ENCODE peak calls at places on chromosomes 13 and 19, in four cellular contexts. Y is ascending aorta, I is OCI-LY7, J is lower leg skin. O is an unnamed sample.

GRCh38 chr19:19487077-19488040 is 28.0 kb downstream of the TSSK6 start:
- DNase-seq in J (no peak), Y (no peak), I (no peak), O (no peak)

GRCh38 chr13:60397693-60398437 is 845 bp downstream of the TDRD3 start:
- DNase-seq in Y (no peak), I (peak), J (peak), O (peak)

GRCh38 chr13:110182003-110182402 is 125.0 kb downstream of the COL4A1 start:
- DNase-seq in Y (no peak), J (no peak), I (no peak), O (no peak)

GRCh38 chr13:30307194-30307965 is at the start of gene KATNAL1:
- DNase-seq in J (peak), Y (peak), I (peak), O (peak)

GRCh38 chr19:41421314-41421713 is 5.9 kb downstream of the B3GNT8 start:
- DNase-seq in I (no peak), J (no peak), Y (no peak), O (no peak)

GRCh38 chr13:103639326-103639725 is 573.1 kb upstream of the SLC10A2 start:
- DNase-seq in Y (no peak), J (no peak), I (no peak), O (no peak)

GRCh38 chr13:62879071-62879470 is 1463.4 kb upstream of the PCDH20 start:
- DNase-seq in I (no peak), Y (no peak), J (no peak), O (no peak)

GRCh38 chr19:5978606-5979552 is 939 bp upstream of the RANBP3 start:
- DNase-seq in I (peak), J (no peak), Y (no peak), O (no peak)

GRCh38 chr13:44971656-44972595 is 17.3 kb downstream of the NUFIP1 start:
- DNase-seq in I (no peak), Y (no peak), J (no peak), O (no peak)

GRCh38 chr13:93416943-93417342 is 190.3 kb downstream of the GPC6 start:
- DNase-seq in I (no peak), Y (no peak), J (no peak), O (no peak)

GRCh38 chr19:10393137-10393536 is 10.2 kb downstream of the CDC37 start:
- DNase-seq in Y (no peak), I (no peak), J (no peak), O (no peak)

GRCh38 chr19:10390652-10391286 is 10.4 kb upstream of the TYK2 start:
- DNase-seq in J (peak), I (peak), Y (no peak), O (peak)

GRCh38 chr19:10392120-10392519 is 11.2 kb downstream of the CDC37 start:
- DNase-seq in J (no peak), Y (no peak), I (no peak), O (no peak)

GRCh38 chr19:10388957-10389356 is 8.6 kb upstream of the TYK2 start:
- DNase-seq in Y (no peak), J (peak), I (peak), O (peak)

GRCh38 chr19:10389863-10390262 is 9.5 kb upstream of the TYK2 start:
- DNase-seq in I (no peak), J (no peak), Y (no peak), O (no peak)
- TF ChIP-seq CTCF in I (peak), J (no peak), Y (no peak), O (no peak)

GRCh38 chr19:48890551-48890950 is 8.0 kb downstream of the TULP2 start:
- DNase-seq in J (no peak), Y (no peak), I (no peak), O (no peak)
- TF ChIP-seq CTCF in J (no peak), Y (no peak), I (no peak), O (no peak)

DNA sequence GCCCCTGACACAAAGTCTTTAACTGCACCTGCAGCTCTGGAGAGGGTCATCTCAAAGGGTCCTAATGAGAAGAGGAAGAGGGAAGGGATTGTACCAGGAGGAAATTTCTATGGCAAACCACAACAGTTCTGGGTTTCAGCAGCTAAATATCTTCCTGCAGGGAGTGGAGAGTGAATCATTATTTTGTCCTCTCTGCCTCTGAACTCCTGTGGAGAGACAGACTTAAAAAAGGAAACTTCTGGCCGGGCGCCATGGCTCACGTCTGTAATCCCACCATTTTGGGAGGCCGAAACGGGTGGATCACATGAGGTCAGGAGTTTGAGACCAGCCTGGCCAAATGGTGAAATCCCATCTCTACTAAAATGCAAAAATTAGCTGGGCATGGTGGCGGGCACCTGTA is 16.9 kb upstream of the C1QTNF9 start:
- DNase-seq in I (no peak), Y (no peak), J (no peak), O (no peak)
- TF ChIP-seq CTCF in I (no peak), Y (no peak), J (no peak), O (no peak)

DNA sequence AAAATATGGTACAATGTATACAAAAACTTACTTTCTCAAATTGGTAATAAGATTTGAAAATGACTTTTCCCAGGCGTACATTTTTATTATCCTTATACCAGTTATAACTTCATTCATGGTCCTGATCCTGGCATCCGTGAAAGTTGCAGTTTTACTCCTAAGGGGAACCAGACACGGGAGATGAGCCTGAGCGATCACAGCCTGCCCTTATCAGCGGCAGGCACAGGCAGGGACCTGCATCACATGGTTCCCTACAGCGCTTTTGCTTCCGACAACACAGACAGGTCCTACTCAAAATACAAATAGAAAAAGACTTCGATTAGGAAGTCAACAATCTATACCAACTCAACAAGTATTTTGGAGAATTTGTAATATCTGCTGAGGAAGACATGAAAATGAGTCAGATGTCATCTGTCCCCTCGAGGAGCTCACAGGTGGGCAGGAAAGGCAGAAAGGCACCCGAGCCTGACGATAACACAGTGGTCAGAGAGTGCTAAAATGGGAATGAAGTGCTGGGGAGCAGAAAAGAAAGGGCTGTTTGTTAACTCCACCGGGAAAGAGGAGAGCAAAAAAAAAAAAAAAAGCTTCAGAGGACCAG is 93.4 kb downstream of the ABCC4 start:
- DNase-seq in J (peak), Y (no peak), I (peak), O (no peak)
- TF ChIP-seq CTCF in J (no peak), Y (no peak), I (no peak), O (no peak)

DNA sequence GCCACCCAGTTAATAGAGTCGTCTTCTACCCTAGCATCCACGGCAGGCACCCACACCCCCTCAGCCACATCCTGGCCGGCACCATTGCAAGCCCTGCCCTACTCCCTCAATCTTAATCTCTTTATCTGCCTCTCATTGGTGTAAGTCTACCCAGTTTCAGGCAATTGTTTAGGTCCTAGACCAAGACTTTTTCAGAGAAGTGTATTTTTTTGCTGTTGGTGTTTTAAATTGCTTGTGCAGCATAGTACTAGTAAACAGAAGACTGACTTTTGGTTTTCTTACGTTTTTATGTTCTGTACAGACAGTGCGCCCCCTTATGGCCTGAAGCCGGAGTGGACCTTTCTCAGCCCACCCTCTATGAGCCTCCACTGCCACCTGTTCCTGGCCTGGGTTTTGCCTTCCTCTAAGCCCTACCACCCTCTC is 2.3 kb upstream of the LCP1 start:
- DNase-seq in Y (no peak), I (peak), J (peak), O (peak)
- TF ChIP-seq CTCF in Y (peak), I (peak), J (no peak), O (peak)

GRCh38 chr19:1363599-1363998 is 20.1 kb upstream of the NDUFS7 start:
- DNase-seq in I (no peak), J (no peak), Y (no peak), O (no peak)

GRCh38 chr19:1362385-1363257 is 21.1 kb upstream of the NDUFS7 start:
- DNase-seq in Y (no peak), J (no peak), I (no peak), O (no peak)

GRCh38 chr19:1365964-1366695 is 17.6 kb upstream of the NDUFS7 start:
- DNase-seq in J (no peak), Y (no peak), I (no peak), O (no peak)

GRCh38 chr19:1365306-1365963 is 18.3 kb upstream of the NDUFS7 start:
- DNase-seq in I (no peak), J (no peak), Y (no peak), O (no peak)

DNA sequence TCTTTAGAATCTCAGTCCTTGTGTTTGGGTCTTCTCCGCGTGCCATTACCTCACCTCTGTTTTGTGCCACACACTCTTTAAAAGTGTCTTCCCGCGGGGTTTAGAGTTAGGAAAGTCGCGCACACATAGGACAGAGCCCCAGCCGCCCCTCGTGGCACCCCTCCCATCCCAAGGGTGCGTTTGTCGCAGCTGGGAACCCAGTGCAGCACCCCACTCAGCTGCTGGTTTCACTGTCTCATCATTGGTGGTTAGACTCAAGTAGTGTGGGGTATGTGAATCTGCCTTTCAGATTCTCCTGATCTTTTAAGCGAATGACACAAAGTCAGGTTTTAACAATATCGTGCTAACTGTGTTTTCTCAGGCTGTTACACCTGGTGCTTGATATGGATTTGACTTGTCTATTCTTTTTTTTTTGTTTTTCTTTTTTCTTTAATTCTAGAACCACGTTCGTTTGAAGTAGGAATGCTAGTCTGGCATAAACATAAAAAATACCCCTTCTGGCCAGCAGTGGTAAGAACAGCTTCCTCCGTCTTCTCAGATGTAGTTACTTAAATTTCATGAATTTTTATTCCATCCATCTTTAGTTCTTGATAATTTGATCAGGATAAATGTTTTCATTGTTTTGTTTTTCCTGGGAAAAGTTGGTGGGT is 19.5 kb upstream of the NDUFS7 start:
- DNase-seq in J (no peak), I (no peak), Y (no peak), O (no peak)
- TF ChIP-seq CTCF in J (no peak), I (peak), Y (no peak), O (peak)